ENCODE peak calls at places on chromosomes 11 and 22, in ten cellular contexts. One of them, this sample, is unnamed. For H3K27me3, H3K4me1 and H3K9me3, the result is how much of the 10 kb centered on the place peaks cover.

GRCh38 chr11:57073121-57073520 is 84.4 kb downstream of the OR5AK2 start:
- DNase-seq in neural progenitor cell: no peak
- DNase-seq in upper lobe of right lung: no peak
- DNase-seq in left ventricle myocardium inferior: no peak
- DNase-seq in mesenchymal stem cell: peak
- DNase-seq in NT2/D1: no peak
- DNase-seq in Panc1: no peak
- DNase-seq in endodermal cell: no peak
- DNase-seq in aorta: no peak
- DNase-seq in uterus: no peak
- DNase-seq in this sample: no peak

GRCh38 chr11:125072961-125073590 is 10.0 kb downstream of the SLC37A2 start:
- DNase-seq in Panc1: no peak
- DNase-seq in uterus: no peak
- DNase-seq in endodermal cell: no peak
- DNase-seq in upper lobe of right lung: peak
- DNase-seq in mesenchymal stem cell: no peak
- DNase-seq in NT2/D1: no peak
- DNase-seq in aorta: no peak
- DNase-seq in left ventricle myocardium inferior: no peak
- DNase-seq in neural progenitor cell: no peak
- DNase-seq in this sample: no peak

GRCh38 chr11:2574553-2575535 is 125.0 kb downstream of the KCNQ1OT1 start:
- DNase-seq in upper lobe of right lung: peak
- DNase-seq in Panc1: no peak
- DNase-seq in NT2/D1: no peak
- DNase-seq in endodermal cell: peak
- DNase-seq in uterus: peak
- DNase-seq in neural progenitor cell: no peak
- DNase-seq in aorta: peak
- DNase-seq in mesenchymal stem cell: no peak
- DNase-seq in left ventricle myocardium inferior: no peak
- DNase-seq in this sample: no peak

GRCh38 chr22:23402275-23403151 is 177.6 kb downstream of the IGLL1 start:
- DNase-seq in uterus: no peak
- DNase-seq in upper lobe of right lung: peak
- DNase-seq in mesenchymal stem cell: peak
- DNase-seq in aorta: peak
- DNase-seq in neural progenitor cell: peak
- DNase-seq in NT2/D1: peak
- DNase-seq in left ventricle myocardium inferior: no peak
- DNase-seq in endodermal cell: peak
- DNase-seq in Panc1: no peak
- DNase-seq in this sample: peak

GRCh38 chr11:67382481-67383136 is 9.2 kb upstream of the RAD9A start:
- DNase-seq in endodermal cell: peak
- DNase-seq in left ventricle myocardium inferior: peak
- DNase-seq in NT2/D1: peak
- DNase-seq in upper lobe of right lung: peak
- DNase-seq in aorta: peak
- DNase-seq in Panc1: peak
- DNase-seq in uterus: peak
- DNase-seq in neural progenitor cell: peak
- DNase-seq in mesenchymal stem cell: peak
- DNase-seq in this sample: peak

GRCh38 chr11:121300972-121301699 is 8.6 kb downstream of the SC5D start:
- DNase-seq in neural progenitor cell: no peak
- DNase-seq in aorta: no peak
- DNase-seq in NT2/D1: no peak
- DNase-seq in mesenchymal stem cell: peak
- DNase-seq in Panc1: no peak
- DNase-seq in left ventricle myocardium inferior: no peak
- DNase-seq in upper lobe of right lung: no peak
- DNase-seq in uterus: no peak
- DNase-seq in endodermal cell: no peak
- DNase-seq in this sample: no peak

GRCh38 chr22:41117127-41117965 is 25.0 kb downstream of the EP300 start:
- DNase-seq in NT2/D1: no peak
- DNase-seq in Panc1: no peak
- DNase-seq in uterus: no peak
- DNase-seq in aorta: no peak
- DNase-seq in mesenchymal stem cell: no peak
- DNase-seq in left ventricle myocardium inferior: no peak
- DNase-seq in neural progenitor cell: no peak
- DNase-seq in endodermal cell: no peak
- DNase-seq in upper lobe of right lung: no peak
- DNase-seq in this sample: no peak

GRCh38 chr11:30328676-30329075 is 5.8 kb downstream of the ARL14EP start:
- DNase-seq in endodermal cell: no peak
- DNase-seq in upper lobe of right lung: no peak
- DNase-seq in mesenchymal stem cell: no peak
- DNase-seq in neural progenitor cell: no peak
- DNase-seq in aorta: no peak
- DNase-seq in left ventricle myocardium inferior: no peak
- DNase-seq in Panc1: no peak
- DNase-seq in uterus: no peak
- DNase-seq in NT2/D1: no peak
- DNase-seq in this sample: no peak

GRCh38 chr11:13009921-13010736 is 1.0 kb downstream of the RASSF10 start:
- DNase-seq in NT2/D1: no peak
- DNase-seq in Panc1: no peak
- DNase-seq in neural progenitor cell: peak
- DNase-seq in upper lobe of right lung: peak
- DNase-seq in aorta: no peak
- DNase-seq in uterus: no peak
- DNase-seq in left ventricle myocardium inferior: no peak
- DNase-seq in endodermal cell: peak
- DNase-seq in mesenchymal stem cell: no peak
- DNase-seq in this sample: no peak

GRCh38 chr11:34481307-34481706 is 32.3 kb downstream of the ELF5 start:
- DNase-seq in uterus: no peak
- DNase-seq in mesenchymal stem cell: no peak
- DNase-seq in NT2/D1: no peak
- DNase-seq in aorta: no peak
- DNase-seq in neural progenitor cell: no peak
- DNase-seq in Panc1: no peak
- DNase-seq in upper lobe of right lung: no peak
- DNase-seq in endodermal cell: peak
- DNase-seq in left ventricle myocardium inferior: no peak
- DNase-seq in this sample: no peak

GRCh38 chr11:112229746-112230433 is 3.7 kb downstream of the PTS start:
- DNase-seq in endodermal cell: no peak
- DNase-seq in uterus: no peak
- DNase-seq in aorta: no peak
- DNase-seq in mesenchymal stem cell: peak
- DNase-seq in NT2/D1: no peak
- DNase-seq in upper lobe of right lung: no peak
- DNase-seq in neural progenitor cell: no peak
- DNase-seq in left ventricle myocardium inferior: no peak
- DNase-seq in Panc1: no peak
- DNase-seq in this sample: no peak

GRCh38 chr11:134032501-134033091 is 36.3 kb upstream of the JAM3 start:
- DNase-seq in mesenchymal stem cell: no peak
- DNase-seq in left ventricle myocardium inferior: no peak
- DNase-seq in upper lobe of right lung: no peak
- DNase-seq in Panc1: no peak
- DNase-seq in aorta: no peak
- DNase-seq in uterus: peak
- DNase-seq in endodermal cell: peak
- DNase-seq in neural progenitor cell: no peak
- DNase-seq in NT2/D1: no peak
- DNase-seq in this sample: no peak

GRCh38 chr11:2267871-2268825 is 2.2 kb downstream of the ASCL2 start:
- DNase-seq in left ventricle myocardium inferior: no peak
- DNase-seq in mesenchymal stem cell: no peak
- DNase-seq in uterus: no peak
- DNase-seq in endodermal cell: no peak
- DNase-seq in neural progenitor cell: no peak
- DNase-seq in NT2/D1: no peak
- DNase-seq in aorta: peak
- DNase-seq in Panc1: no peak
- DNase-seq in upper lobe of right lung: no peak
- DNase-seq in this sample: no peak

GRCh38 chr22:43851058-43851978 is 11.0 kb downstream of the SULT4A1 start:
- DNase-seq in left ventricle myocardium inferior: no peak
- DNase-seq in NT2/D1: no peak
- DNase-seq in mesenchymal stem cell: no peak
- DNase-seq in endodermal cell: peak
- DNase-seq in neural progenitor cell: no peak
- DNase-seq in Panc1: no peak
- DNase-seq in uterus: no peak
- DNase-seq in aorta: no peak
- DNase-seq in upper lobe of right lung: no peak
- DNase-seq in this sample: no peak

GRCh38 chr11:78714539-78714938 is 139.9 kb upstream of the NARS2 start:
- DNase-seq in aorta: no peak
- DNase-seq in neural progenitor cell: no peak
- DNase-seq in upper lobe of right lung: no peak
- DNase-seq in mesenchymal stem cell: no peak
- DNase-seq in Panc1: no peak
- DNase-seq in uterus: no peak
- DNase-seq in endodermal cell: no peak
- DNase-seq in left ventricle myocardium inferior: no peak
- DNase-seq in NT2/D1: no peak
- DNase-seq in this sample: no peak

GRCh38 chr22:22092974-22093373 is 110.4 kb upstream of the TOP3B start:
- DNase-seq in NT2/D1: no peak
- DNase-seq in endodermal cell: no peak
- DNase-seq in mesenchymal stem cell: no peak
- DNase-seq in Panc1: no peak
- DNase-seq in neural progenitor cell: no peak
- DNase-seq in uterus: no peak
- DNase-seq in aorta: no peak
- DNase-seq in left ventricle myocardium inferior: no peak
- DNase-seq in upper lobe of right lung: no peak
- DNase-seq in this sample: no peak

GRCh38 chr11:11850668-11851067 is 8.9 kb downstream of the USP47 start:
- DNase-seq in Panc1: no peak
- DNase-seq in mesenchymal stem cell: no peak
- DNase-seq in uterus: no peak
- DNase-seq in aorta: no peak
- DNase-seq in left ventricle myocardium inferior: no peak
- DNase-seq in NT2/D1: no peak
- DNase-seq in neural progenitor cell: no peak
- DNase-seq in upper lobe of right lung: no peak
- DNase-seq in endodermal cell: no peak
- DNase-seq in this sample: no peak

GRCh38 chr11:113193894-113194293 is 120.5 kb upstream of the TTC12 start:
- DNase-seq in aorta: peak
- DNase-seq in mesenchymal stem cell: no peak
- DNase-seq in upper lobe of right lung: no peak
- DNase-seq in left ventricle myocardium inferior: peak
- DNase-seq in neural progenitor cell: no peak
- DNase-seq in uterus: peak
- DNase-seq in Panc1: no peak
- DNase-seq in endodermal cell: no peak
- DNase-seq in NT2/D1: no peak
- DNase-seq in this sample: no peak

GRCh38 chr11:18791175-18792065 is at the start of gene PTPN5:
- DNase-seq in left ventricle myocardium inferior: no peak
- DNase-seq in NT2/D1: no peak
- DNase-seq in endodermal cell: peak
- DNase-seq in aorta: no peak
- DNase-seq in mesenchymal stem cell: no peak
- DNase-seq in Panc1: no peak
- DNase-seq in neural progenitor cell: peak
- DNase-seq in upper lobe of right lung: no peak
- DNase-seq in uterus: no peak
- DNase-seq in this sample: no peak
- H3K27me3 ChIP-seq in left ventricle myocardium inferior: half or more
- H3K27me3 ChIP-seq in NT2/D1: under half
- H3K27me3 ChIP-seq in endodermal cell: under half
- H3K27me3 ChIP-seq in aorta: under half
- H3K27me3 ChIP-seq in mesenchymal stem cell: half or more
- H3K27me3 ChIP-seq in Panc1: under half
- H3K27me3 ChIP-seq in neural progenitor cell: half or more
- H3K27me3 ChIP-seq in upper lobe of right lung: half or more
- H3K27me3 ChIP-seq in uterus: under half
- H3K27me3 ChIP-seq in this sample: under half

DNA sequence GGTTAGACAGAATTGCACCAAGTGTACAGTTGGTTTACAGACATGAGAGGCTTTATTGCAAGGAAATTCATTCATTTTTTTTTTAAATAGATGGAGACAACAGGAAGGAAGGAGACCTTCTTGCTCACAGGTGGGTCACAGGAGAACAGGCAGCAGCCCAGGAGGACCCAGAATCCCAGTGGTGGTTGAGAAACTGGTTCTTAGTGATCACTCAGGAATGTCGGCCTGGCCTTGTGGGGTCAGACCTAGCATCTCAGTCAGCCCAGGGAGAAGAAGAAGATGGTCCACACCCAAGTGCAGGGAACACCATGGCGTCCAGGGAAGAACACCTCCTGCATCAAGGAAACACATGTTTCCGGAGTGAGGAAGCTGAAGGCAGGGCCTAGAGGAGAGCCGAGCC is 849 bp downstream of the KRTAP5-11 start:
- DNase-seq in upper lobe of right lung: no peak
- DNase-seq in left ventricle myocardium inferior: no peak
- DNase-seq in aorta: no peak
- DNase-seq in endodermal cell: no peak
- DNase-seq in Panc1: no peak
- DNase-seq in uterus: no peak
- DNase-seq in mesenchymal stem cell: no peak
- DNase-seq in neural progenitor cell: no peak
- DNase-seq in NT2/D1: no peak
- DNase-seq in this sample: no peak
- H3K4me1 ChIP-seq in upper lobe of right lung: under half
- H3K4me1 ChIP-seq in left ventricle myocardium inferior: under half
- H3K4me1 ChIP-seq in aorta: under half
- H3K4me1 ChIP-seq in endodermal cell: under half
- H3K4me1 ChIP-seq in Panc1: under half
- H3K4me1 ChIP-seq in uterus: under half
- H3K4me1 ChIP-seq in mesenchymal stem cell: under half
- H3K4me1 ChIP-seq in neural progenitor cell: under half
- H3K4me1 ChIP-seq in NT2/D1: under half
- H3K4me1 ChIP-seq in this sample: under half

GRCh38 chr22:47460870-47461269 is 698.4 kb downstream of the TBC1D22A start:
- DNase-seq in NT2/D1: no peak
- DNase-seq in mesenchymal stem cell: no peak
- DNase-seq in upper lobe of right lung: no peak
- DNase-seq in neural progenitor cell: no peak
- DNase-seq in Panc1: no peak
- DNase-seq in uterus: no peak
- DNase-seq in aorta: no peak
- DNase-seq in left ventricle myocardium inferior: no peak
- DNase-seq in endodermal cell: no peak
- DNase-seq in this sample: no peak
- H3K9me3 ChIP-seq in NT2/D1: under half
- H3K9me3 ChIP-seq in mesenchymal stem cell: under half
- H3K9me3 ChIP-seq in upper lobe of right lung: under half
- H3K9me3 ChIP-seq in neural progenitor cell: under half
- H3K9me3 ChIP-seq in Panc1: under half
- H3K9me3 ChIP-seq in uterus: under half
- H3K9me3 ChIP-seq in aorta: under half
- H3K9me3 ChIP-seq in left ventricle myocardium inferior: under half
- H3K9me3 ChIP-seq in endodermal cell: half or more
- H3K9me3 ChIP-seq in this sample: under half

GRCh38 chr11:107587306-107587979 is 3.5 kb upstream of the ELMOD1 start:
- DNase-seq in mesenchymal stem cell: peak
- DNase-seq in uterus: no peak
- DNase-seq in aorta: no peak
- DNase-seq in Panc1: no peak
- DNase-seq in endodermal cell: no peak
- DNase-seq in neural progenitor cell: no peak
- DNase-seq in left ventricle myocardium inferior: no peak
- DNase-seq in NT2/D1: no peak
- DNase-seq in upper lobe of right lung: no peak
- DNase-seq in this sample: no peak
- H3K27me3 ChIP-seq in mesenchymal stem cell: under half
- H3K27me3 ChIP-seq in uterus: under half
- H3K27me3 ChIP-seq in aorta: under half
- H3K27me3 ChIP-seq in Panc1: under half
- H3K27me3 ChIP-seq in endodermal cell: half or more
- H3K27me3 ChIP-seq in neural progenitor cell: half or more
- H3K27me3 ChIP-seq in left ventricle myocardium inferior: half or more
- H3K27me3 ChIP-seq in NT2/D1: half or more
- H3K27me3 ChIP-seq in upper lobe of right lung: under half
- H3K27me3 ChIP-seq in this sample: under half

This sample was measured in naive thymus-derived CD4-positive, alpha-beta T cell.